ENCODE peak calls at places on chromosomes 4 and X, in four cellular contexts. V is H9, M is sigmoid colon, K is HTR-8/SVneo. D is an unnamed sample.

GRCh38 chr4:39975488-39976089 is 2.1 kb downstream of the PDS5A start:
- DNase-seq in V (no peak), M (no peak), K (no peak), D (no peak)

GRCh38 chrX:119502727-119503483 is 34.7 kb downstream of the SLC25A5 start:
- DNase-seq in V (peak), M (peak), K (no peak), D (no peak)

GRCh38 chrX:137930562-137930961 is 364.6 kb downstream of the ZIC3 start:
- DNase-seq in V (peak), M (no peak), K (no peak), D (no peak)

GRCh38 chrX:68415289-68415688 is 18.0 kb downstream of the OPHN1 start:
- DNase-seq in V (no peak), M (no peak), K (peak), D (no peak)

GRCh38 chr4:170325599-170325998 is 235.8 kb upstream of the AADAT start:
- DNase-seq in V (no peak), M (no peak), K (no peak), D (no peak)

GRCh38 chr4:142901166-142901662 is 55.1 kb upstream of the INPP4B start:
- DNase-seq in V (no peak), M (no peak), K (no peak), D (no peak)

GRCh38 chr4:19262467-19262866 is 989.2 kb upstream of the SLIT2 start:
- DNase-seq in V (no peak), M (no peak), K (no peak), D (no peak)

GRCh38 chr4:98801259-98801725 is 127.6 kb downstream of the EIF4E start:
- DNase-seq in V (no peak), M (no peak), K (no peak), D (peak)

GRCh38 chr4:76850010-76850441 is 47.9 kb downstream of the SOWAHB start:
- DNase-seq in V (no peak), M (no peak), K (no peak), D (no peak)

GRCh38 chr4:88619973-88620372 is 27.7 kb downstream of the HERC3 start:
- DNase-seq in V (no peak), M (no peak), K (no peak), D (no peak)

GRCh38 chr4:38190717-38191178 is 230.6 kb downstream of the PTTG2 start:
- DNase-seq in V (no peak), M (no peak), K (peak), D (no peak)

GRCh38 chrX:118975831-118976598 is 1.6 kb downstream of the LONRF3 start:
- DNase-seq in V (no peak), M (peak), K (no peak), D (peak)

GRCh38 chr4:79852305-79852730 is 220.7 kb downstream of the ANTXR2 start:
- DNase-seq in V (peak), M (no peak), K (no peak), D (peak)

GRCh38 chr4:1992468-1993168 is 16.2 kb downstream of the NELFA start:
- DNase-seq in V (peak), M (no peak), K (no peak), D (peak)

GRCh38 chrX:121581885-121582284 is 534.5 kb downstream of the GLUD2 start:
- DNase-seq in V (no peak), M (no peak), K (no peak), D (no peak)

GRCh38 chr4:53014881-53015280 is 152.8 kb downstream of the RASL11B start:
- DNase-seq in V (no peak), M (no peak), K (no peak), D (no peak)

GRCh38 chr4:186161138-186161537 is 30.2 kb upstream of the CYP4V2 start:
- DNase-seq in V (no peak), M (no peak), K (no peak), D (no peak)

GRCh38 chr4:135184715-135185114 is 983.1 kb upstream of the PABPC4L start:
- DNase-seq in V (peak), M (no peak), K (no peak), D (peak)

GRCh38 chr4:132344924-132345828 is 803.9 kb upstream of the PCDH10 start:
- DNase-seq in V (no peak), M (no peak), K (no peak), D (no peak)

GRCh38 chr4:10482913-10483312 is 25.7 kb upstream of the ZNF518B start:
- DNase-seq in V (no peak), M (no peak), K (no peak), D (no peak)

GRCh38 chrX:16578218-16578617 is 71.7 kb upstream of the S100G start:
- DNase-seq in V (peak), M (no peak), K (no peak), D (peak)

GRCh38 chr4:67122029-67122428 is 423.3 kb downstream of the CENPC start:
- DNase-seq in V (no peak), M (no peak), K (peak), D (peak)

GRCh38 chr4:108114503-108114902 is 54.2 kb downstream of the LEF1 start:
- DNase-seq in V (no peak), M (no peak), K (no peak), D (no peak)

GRCh38 chr4:2243682-2244380 is 1.9 kb upstream of the HAUS3 start:
- DNase-seq in V (peak), M (peak), K (no peak), D (peak)

GRCh38 chr4:6465985-6466384 is 6.4 kb downstream of the PPP2R2C start:
- DNase-seq in V (peak), M (peak), K (no peak), D (peak)

GRCh38 chrX:103919336-103919682 is 43.1 kb upstream of the TMSB15B start:
- DNase-seq in V (no peak), M (no peak), K (no peak), D (no peak)

GRCh38 chrX:30824275-30824674 is 64.8 kb downstream of the TAB3 start:
- DNase-seq in V (no peak), M (no peak), K (no peak), D (no peak)